ENCODE peak calls at places on chromosome 3, in four cellular contexts. B is MM.1S, X is adipocyte, M is fibroblast of lung. I is an unnamed sample.

GRCh38 chr3:190252080-190252479 is 70.2 kb downstream of the CLDN1 start:
- DNase-seq in B (no peak), X (peak), M (peak), I (no peak)

GRCh38 chr3:132417695-132418520 is 606 bp downstream of the DNAJC13 start:
- DNase-seq in B (peak), X (peak), M (peak), I (no peak)

GRCh38 chr3:66322436-66322835 is 101.6 kb downstream of the SLC25A26 start:
- DNase-seq in B (no peak), X (peak), M (peak), I (no peak)

GRCh38 chr3:157786618-157787017 is 283.4 kb upstream of the VEPH1 start:
- DNase-seq in B (no peak), X (peak), M (no peak), I (no peak)

GRCh38 chr3:27657871-27658270 is 64.3 kb downstream of the EOMES start:
- DNase-seq in B (no peak), X (no peak), M (no peak), I (no peak)

GRCh38 chr3:140467104-140467577 is 210.7 kb upstream of the TRIM42 start:
- DNase-seq in B (no peak), X (peak), M (no peak), I (no peak)

GRCh38 chr3:39808467-39809180 is 785 bp upstream of the MYRIP start:
- DNase-seq in B (no peak), X (peak), M (no peak), I (no peak)

GRCh38 chr3:30649572-30650310 is 43.3 kb downstream of the TGFBR2 start:
- DNase-seq in B (no peak), X (peak), M (peak), I (no peak)

GRCh38 chr3:1677576-1678164 is 421.0 kb upstream of the CNTN4 start:
- DNase-seq in B (no peak), X (no peak), M (no peak), I (no peak)

GRCh38 chr3:100873624-100874023 is 119.6 kb downstream of the ABI3BP start:
- DNase-seq in B (no peak), X (no peak), M (no peak), I (no peak)

GRCh38 chr3:129992781-129993180 is 18.3 kb downstream of the TRH start:
- DNase-seq in B (no peak), X (peak), M (peak), I (no peak)

GRCh38 chr3:22587446-22587845 is 615.7 kb upstream of the UBE2E2 start:
- DNase-seq in B (no peak), X (no peak), M (no peak), I (no peak)

GRCh38 chr3:31129241-31129640 is 234.8 kb upstream of the GADL1 start:
- DNase-seq in B (no peak), X (no peak), M (no peak), I (no peak)

GRCh38 chr3:126452213-126452612 is 23.5 kb downstream of the ZXDC start:
- DNase-seq in B (no peak), X (no peak), M (no peak), I (no peak)

GRCh38 chr3:177294221-177294620 is 96.9 kb upstream of the TBL1XR1 start:
- DNase-seq in B (no peak), X (no peak), M (peak), I (peak)

GRCh38 chr3:137792633-137793271 is 28.6 kb downstream of the SOX14 start:
- DNase-seq in B (peak), X (peak), M (peak), I (no peak)

GRCh38 chr3:126816956-126817777 is 113.1 kb downstream of the CHCHD6 start:
- DNase-seq in B (peak), X (peak), M (no peak), I (no peak)

GRCh38 chr3:143135150-143135549 is 15.6 kb downstream of the CHST2 start:
- DNase-seq in B (no peak), X (peak), M (peak), I (peak)

GRCh38 chr3:66582721-66583141 is 81.9 kb upstream of the LRIG1 start:
- DNase-seq in B (peak), X (no peak), M (no peak), I (no peak)

GRCh38 chr3:186544281-186544680 is at the start of gene CRYGS:
- DNase-seq in B (no peak), X (peak), M (no peak), I (no peak)

GRCh38 chr3:186536883-186537553 is 7.2 kb downstream of the CRYGS start:
- DNase-seq in B (no peak), X (peak), M (no peak), I (no peak)

GRCh38 chr3:186538779-186539178 is 5.4 kb downstream of the CRYGS start:
- DNase-seq in B (no peak), X (no peak), M (no peak), I (no peak)

GRCh38 chr3:186540444-186541226 is 3.5 kb downstream of the CRYGS start:
- DNase-seq in B (peak), X (peak), M (peak), I (peak)
- H3K9ac ChIP-seq in B (peak), X (no peak), M (no peak), I (no peak)

DNA sequence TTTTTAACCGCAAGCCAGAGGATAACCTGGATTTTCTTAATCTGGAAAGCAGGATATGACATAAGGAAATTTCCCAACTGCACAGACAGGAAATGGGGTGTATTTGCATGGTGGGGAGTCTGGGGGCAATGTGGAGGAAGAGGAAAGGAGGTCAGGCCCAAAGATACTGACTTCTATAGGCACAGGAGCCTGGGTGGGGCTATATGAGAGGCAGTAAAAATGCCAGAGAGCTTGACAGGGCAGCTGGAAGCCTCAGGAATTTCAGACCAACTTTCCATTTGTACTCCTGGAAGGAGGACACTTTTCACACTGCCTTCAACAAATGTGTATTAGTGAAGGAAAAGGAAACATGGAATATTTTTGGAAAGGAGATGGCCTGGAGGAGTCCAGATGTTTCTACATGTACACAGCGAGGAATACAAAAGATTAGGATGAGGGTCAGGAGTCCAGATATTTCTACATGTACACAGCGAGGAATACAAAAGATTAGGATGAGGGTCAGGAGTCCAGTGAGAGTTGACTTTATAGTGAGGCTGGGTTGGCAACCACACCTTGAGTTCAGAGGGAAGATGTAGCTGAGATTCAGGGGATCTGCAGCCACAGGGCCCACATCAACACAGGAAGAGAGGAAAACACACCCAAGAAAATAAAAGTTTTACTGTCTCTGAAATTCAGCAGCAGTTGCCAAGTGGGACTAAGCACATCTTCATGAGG is 111.9 kb upstream of the PTPRG start:
- DNase-seq in B (no peak), X (no peak), M (no peak), I (no peak)
- H3K9ac ChIP-seq in B (no peak), X (peak), M (no peak), I (no peak)

GRCh38 chr3:24495334-24495994 is 814 bp upstream of the THRB start:
- DNase-seq in B (no peak), X (no peak), M (no peak), I (no peak)
- H3K9ac ChIP-seq in B (no peak), X (peak), M (peak), I (peak)

GRCh38 chr3:49294343-49294742 is 17.3 kb upstream of the C3orf62 start:
- DNase-seq in B (no peak), X (no peak), M (no peak), I (no peak)

GRCh38 chr3:49295489-49296058 is 18.5 kb upstream of the C3orf62 start:
- DNase-seq in B (no peak), X (peak), M (peak), I (no peak)

GRCh38 chr3:49300595-49300994 is 23.6 kb upstream of the C3orf62 start:
- DNase-seq in B (no peak), X (no peak), M (no peak), I (no peak)

GRCh38 chr3:49298511-49298910 is 21.5 kb upstream of the C3orf62 start:
- DNase-seq in B (no peak), X (no peak), M (no peak), I (no peak)

DNA sequence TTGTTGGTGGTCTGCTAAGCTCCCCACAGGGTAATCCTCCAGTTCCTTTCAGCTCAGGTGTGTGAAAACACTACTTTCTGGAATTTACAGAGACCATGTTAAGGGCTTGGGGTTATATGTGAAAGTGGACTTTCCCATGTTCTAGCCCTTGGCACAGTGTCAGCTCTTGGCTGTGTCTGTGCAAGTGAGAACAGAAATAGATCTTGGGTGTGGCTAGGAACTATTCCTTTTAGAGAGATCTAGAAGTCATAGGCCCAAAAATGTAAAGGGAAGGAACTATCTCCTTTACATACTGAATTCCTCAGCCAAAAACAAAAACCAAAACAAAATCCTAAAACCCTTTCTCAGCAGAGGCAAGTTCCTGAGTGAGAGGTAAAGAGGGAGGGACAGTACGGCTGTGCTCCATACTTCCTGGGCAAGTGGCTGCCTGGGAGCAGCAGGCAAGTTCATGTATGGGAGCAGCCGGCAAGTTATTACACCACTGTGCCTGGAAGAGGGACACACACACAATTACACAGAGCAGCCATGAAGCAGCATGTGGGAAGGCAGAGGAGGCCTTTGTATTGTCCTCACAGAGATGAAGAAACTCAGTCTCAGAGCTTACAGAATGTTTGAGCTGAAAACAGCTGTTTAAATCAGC is 19.9 kb upstream of the C3orf62 start:
- DNase-seq in B (no peak), X (peak), M (peak), I (no peak)
- H3K9ac ChIP-seq in B (no peak), X (peak), M (no peak), I (peak)

GRCh38 chr3:134375542-134376384 is 1.5 kb upstream of the AMOTL2 start:
- DNase-seq in B (no peak), X (no peak), M (no peak), I (no peak)
- H3K9ac ChIP-seq in B (no peak), X (peak), M (no peak), I (peak)

GRCh38 chr3:73401058-73401457 is 223.7 kb downstream of the PDZRN3 start:
- DNase-seq in B (no peak), X (no peak), M (peak), I (no peak)
- H3K9ac ChIP-seq in B (no peak), X (no peak), M (no peak), I (no peak)